ENCODE peak calls at places on chromosomes 1 and 21, in seven cellular contexts. V is hepatocyte, X is MM.1S, P is HCT116, K is neural progenitor cell, D is PC-3, N is GM23338. G is an unnamed sample.

GRCh38 chr1:3902546-3902945 is 2.5 kb upstream of the C1orf174 start:
- DNase-seq in K (no peak), X (no peak), D (no peak), N (no peak), V (no peak), P (no peak), G (peak)

GRCh38 chr21:41167348-41168342 is at the start of gene BACE2:
- DNase-seq in N (peak), P (no peak), D (peak), V (peak), X (peak), K (peak), G (no peak)

GRCh38 chr1:209882942-209883340 is 55.1 kb upstream of the SYT14 start:
- DNase-seq in K (no peak), D (no peak), P (no peak), V (no peak), X (no peak), N (no peak), G (no peak)

GRCh38 chr1:156642265-156643185 is 608 bp downstream of the BCAN start:
- DNase-seq in N (peak), P (no peak), D (no peak), X (no peak), V (no peak), K (peak), G (no peak)

GRCh38 chr1:102833171-102833570 is 275.2 kb downstream of the COL11A1 start:
- DNase-seq in X (no peak), K (no peak), D (peak), P (no peak), V (no peak), N (no peak), G (no peak)

GRCh38 chr1:43444827-43445225 is 8.9 kb downstream of the HYI start:
- DNase-seq in N (peak), D (no peak), X (no peak), P (no peak), V (no peak), K (peak), G (no peak)

GRCh38 chr21:44699502-44700001 is 2.6 kb downstream of the KRTAP10-12 start:
- DNase-seq in N (no peak), V (no peak), K (no peak), D (no peak), P (no peak), X (no peak), G (no peak)

GRCh38 chr1:241605146-241605805 is 34.9 kb downstream of the CHML start:
- DNase-seq in N (peak), X (no peak), V (peak), D (peak), P (no peak), K (peak), G (peak)

GRCh38 chr1:36475910-36476604 is 6.7 kb downstream of the CSF3R start:
- DNase-seq in K (no peak), V (no peak), P (no peak), N (no peak), X (no peak), D (no peak), G (no peak)

GRCh38 chr1:184698001-184698400 is 56.7 kb downstream of the EDEM3 start:
- DNase-seq in K (no peak), D (no peak), X (no peak), P (no peak), V (no peak), N (no peak), G (no peak)

GRCh38 chr1:52727114-52727586 is 897 bp downstream of the ZYG11B start:
- DNase-seq in X (no peak), K (peak), P (no peak), D (peak), N (no peak), V (no peak), G (peak)

GRCh38 chr1:247007511-247008405 is at the start of gene ZNF695:
- DNase-seq in V (peak), K (peak), N (peak), P (peak), X (peak), D (peak), G (peak)

GRCh38 chr1:85387781-85388180 is 77.2 kb downstream of the DDAH1 start:
- DNase-seq in N (no peak), P (no peak), K (no peak), D (no peak), X (no peak), V (no peak), G (no peak)

GRCh38 chr1:235632538-235633219 is 16.9 kb downstream of the GNG4 start:
- DNase-seq in K (peak), X (peak), D (peak), N (no peak), P (no peak), V (no peak), G (no peak)

GRCh38 chr1:228144213-228145049 is 4.4 kb downstream of the GUK1 start:
- DNase-seq in X (no peak), P (no peak), K (no peak), N (no peak), V (peak), D (no peak), G (no peak)

GRCh38 chr1:231059566-231060193 is 19.6 kb upstream of the FAM89A start:
- DNase-seq in P (no peak), X (no peak), D (peak), N (no peak), V (no peak), K (no peak), G (no peak)

GRCh38 chr1:50704126-50704525 is 255.9 kb downstream of the FAF1 start:
- DNase-seq in X (no peak), V (peak), P (peak), D (peak), N (peak), K (peak), G (peak)

GRCh38 chr1:2499986-2500596 is 24.0 kb downstream of the PLCH2 start:
- DNase-seq in X (no peak), K (no peak), V (no peak), N (no peak), P (no peak), D (no peak), G (peak)
- TF ChIP-seq EZH2phosphoT487 in X (no peak), K (no peak), V (no peak), N (no peak), P (no peak), D (no peak), G (no peak)

DNA sequence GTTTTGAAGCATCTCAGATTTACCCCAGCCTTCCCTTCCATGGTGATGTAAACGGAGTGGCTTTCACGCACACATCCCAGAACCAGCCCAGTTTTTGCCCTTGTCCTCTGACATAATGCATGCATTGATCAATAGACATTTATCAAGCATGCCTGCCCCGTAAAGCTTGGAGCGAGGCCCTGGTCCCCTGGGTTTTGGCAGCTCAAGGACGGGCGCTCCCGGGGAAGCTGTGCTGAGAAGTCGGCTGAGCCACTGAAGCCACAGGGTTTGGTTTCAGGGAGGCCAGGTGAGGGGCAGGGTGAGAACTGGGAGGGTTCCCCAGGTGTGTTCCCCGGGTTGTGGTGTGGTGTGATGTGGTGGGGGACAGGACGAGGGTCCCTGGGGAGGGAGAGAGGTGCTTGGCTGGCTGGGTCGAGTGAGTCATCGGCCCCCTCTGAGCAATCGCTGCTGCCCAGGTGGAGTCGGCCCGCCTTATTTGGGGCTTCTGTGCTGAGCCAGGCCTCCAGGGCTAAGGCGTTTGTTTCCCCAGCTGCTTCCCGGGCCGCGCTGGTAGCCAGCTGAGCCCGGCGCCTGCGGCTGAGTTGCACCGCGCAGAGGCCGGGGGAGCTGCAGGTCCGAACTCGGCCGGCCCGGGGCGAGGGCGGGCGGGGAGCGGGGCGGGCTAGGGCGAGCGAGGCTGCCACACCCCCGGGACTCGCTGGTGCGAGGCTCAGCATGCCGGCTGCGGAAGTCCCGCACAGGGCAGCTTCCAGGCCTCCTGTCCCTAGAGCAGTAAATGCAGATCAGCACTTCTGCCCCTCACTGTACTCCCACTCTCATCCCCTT is 23.6 kb downstream of the ATP2B4 start:
- DNase-seq in V (peak), X (peak), D (peak), K (peak), P (no peak), N (peak), G (peak)
- H3K4me3 ChIP-seq in V (no peak), X (peak), D (peak), K (peak), P (peak), N (peak), G (peak)

GRCh38 chr1:172288611-172289010 is 131.9 kb upstream of the C1orf105 start:
- DNase-seq in P (no peak), N (no peak), K (no peak), D (no peak), V (no peak), X (no peak), G (no peak)
- TF ChIP-seq EZH2phosphoT487 in P (no peak), N (no peak), K (no peak), D (no peak), V (no peak), X (no peak), G (no peak)

DNA sequence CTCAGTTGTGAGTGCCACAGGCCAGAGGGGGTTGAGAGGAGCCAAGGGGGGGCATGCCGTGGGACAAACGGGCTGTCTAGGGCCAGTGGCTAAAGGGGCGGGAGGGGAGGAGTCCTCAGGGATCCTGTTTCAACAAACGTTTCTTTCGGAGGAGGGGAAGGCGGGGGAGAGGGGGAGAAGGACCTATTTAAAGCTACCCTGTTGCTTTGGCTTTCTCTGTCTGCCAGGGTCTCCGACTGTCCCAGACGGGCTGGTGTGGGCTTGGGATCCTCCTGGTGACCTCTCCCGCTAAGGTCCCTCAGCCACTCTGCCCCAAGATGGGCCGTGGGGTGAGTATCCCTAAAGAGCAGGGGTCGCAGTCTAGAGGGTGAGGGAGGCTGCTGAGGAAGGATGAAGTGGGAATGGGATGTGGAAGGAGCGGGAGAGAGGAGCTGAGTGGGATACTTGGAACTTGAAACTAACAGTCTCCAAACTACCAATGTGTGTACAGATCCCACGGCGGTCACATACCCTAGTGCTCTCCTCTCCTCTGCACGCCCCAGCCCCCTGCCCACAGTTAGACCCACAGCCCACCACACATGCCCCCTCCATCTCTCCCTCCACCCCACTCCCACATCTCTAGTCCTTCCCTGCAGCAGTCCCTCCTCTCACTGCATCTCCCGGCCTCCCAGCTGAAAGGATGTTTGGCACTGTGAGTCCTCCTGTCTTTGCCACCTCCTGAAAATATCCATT is at the start of gene ATP1A2:
- DNase-seq in K (peak), P (no peak), X (no peak), N (peak), D (no peak), V (no peak), G (no peak)
- H3K4me3 ChIP-seq in K (peak), P (no peak), X (no peak), N (peak), D (no peak), V (no peak), G (no peak)

GRCh38 chr1:150895618-150896017 is 8.7 kb downstream of the CTXND2 start:
- DNase-seq in P (peak), D (peak), X (no peak), K (no peak), N (no peak), V (no peak), G (no peak)
- TF ChIP-seq EZH2phosphoT487 in P (no peak), D (no peak), X (no peak), K (no peak), N (no peak), V (no peak), G (no peak)

DNA sequence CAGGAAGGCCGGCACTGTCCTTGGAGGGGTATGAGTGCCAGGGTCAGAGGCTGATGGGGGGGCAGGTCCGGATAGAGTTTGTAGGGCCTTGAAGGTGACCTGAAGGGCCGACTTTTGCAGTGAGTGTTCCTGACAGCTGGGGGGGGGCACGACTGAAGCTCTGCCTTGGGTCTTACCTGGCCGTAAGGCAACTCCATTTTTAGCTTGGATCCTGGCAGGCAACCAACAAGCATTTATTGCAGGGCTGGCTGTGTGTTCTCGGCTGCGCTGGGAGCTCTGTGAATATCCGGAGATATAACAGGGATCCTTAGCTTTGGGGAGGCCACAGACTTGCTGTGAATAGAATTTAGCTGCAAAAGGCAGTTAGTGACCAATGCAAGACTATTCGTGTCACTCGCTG is 130.6 kb downstream of the MRPS6 start:
- DNase-seq in K (no peak), D (no peak), P (no peak), N (no peak), X (no peak), V (no peak), G (no peak)
- H3K4me3 ChIP-seq in K (no peak), D (no peak), P (no peak), N (no peak), X (no peak), V (no peak), G (no peak)

GRCh38 chr1:63968663-63969460 is 195.0 kb downstream of the ROR1 start:
- DNase-seq in V (no peak), P (no peak), K (no peak), X (no peak), D (peak), N (no peak), G (no peak)
- TF ChIP-seq EZH2phosphoT487 in V (no peak), P (no peak), K (no peak), X (no peak), D (no peak), N (no peak), G (no peak)